ENCODE peak calls at places on chromosomes 11 and 22, in seven cellular contexts. One of them, this sample, is unnamed.

GRCh38 chr11:560305-561147 is at the start of the genes LMNTD2 and RASSF7:
- DNase-seq in H1: peak
- DNase-seq in HepG2: peak
- DNase-seq in K562: peak
- DNase-seq in GM12892: peak
- DNase-seq in SK-N-SH: peak
- DNase-seq in GM12878: peak
- DNase-seq in this sample: peak

GRCh38 chr22:30020511-30020910 is 59.8 kb upstream of the HORMAD2 start:
- DNase-seq in H1: no peak
- DNase-seq in HepG2: no peak
- DNase-seq in K562: no peak
- DNase-seq in GM12892: no peak
- DNase-seq in SK-N-SH: no peak
- DNase-seq in GM12878: no peak
- DNase-seq in this sample: no peak

GRCh38 chr11:118618991-118619375 is 11.6 kb downstream of the PHLDB1 start:
- DNase-seq in H1: no peak
- DNase-seq in HepG2: no peak
- DNase-seq in K562: no peak
- DNase-seq in GM12892: no peak
- DNase-seq in SK-N-SH: no peak
- DNase-seq in GM12878: no peak
- DNase-seq in this sample: no peak

GRCh38 chr11:100833276-100833675 is 146.2 kb downstream of the ARHGAP42 start:
- DNase-seq in H1: no peak
- DNase-seq in HepG2: no peak
- DNase-seq in K562: no peak
- DNase-seq in GM12892: no peak
- DNase-seq in SK-N-SH: no peak
- DNase-seq in GM12878: no peak
- DNase-seq in this sample: no peak

GRCh38 chr22:29635734-29636357 is 32.4 kb downstream of the NF2 start:
- DNase-seq in H1: no peak
- DNase-seq in HepG2: peak
- DNase-seq in K562: peak
- DNase-seq in GM12892: no peak
- DNase-seq in SK-N-SH: peak
- DNase-seq in GM12878: peak
- DNase-seq in this sample: no peak

GRCh38 chr11:19962795-19963163 is 197.5 kb downstream of the DBX1 start:
- DNase-seq in H1: no peak
- DNase-seq in HepG2: no peak
- DNase-seq in K562: no peak
- DNase-seq in GM12892: no peak
- DNase-seq in SK-N-SH: no peak
- DNase-seq in GM12878: no peak
- DNase-seq in this sample: no peak

GRCh38 chr11:64571410-64572091 is 19.5 kb upstream of the SLC22A12 start:
- DNase-seq in H1: no peak
- DNase-seq in HepG2: peak
- DNase-seq in K562: peak
- DNase-seq in GM12892: no peak
- DNase-seq in SK-N-SH: no peak
- DNase-seq in GM12878: no peak
- DNase-seq in this sample: no peak

GRCh38 chr11:17257200-17257599 is 19.3 kb upstream of the NUCB2 start:
- DNase-seq in H1: no peak
- DNase-seq in HepG2: no peak
- DNase-seq in K562: peak
- DNase-seq in GM12892: no peak
- DNase-seq in SK-N-SH: no peak
- DNase-seq in GM12878: no peak
- DNase-seq in this sample: no peak

DNA sequence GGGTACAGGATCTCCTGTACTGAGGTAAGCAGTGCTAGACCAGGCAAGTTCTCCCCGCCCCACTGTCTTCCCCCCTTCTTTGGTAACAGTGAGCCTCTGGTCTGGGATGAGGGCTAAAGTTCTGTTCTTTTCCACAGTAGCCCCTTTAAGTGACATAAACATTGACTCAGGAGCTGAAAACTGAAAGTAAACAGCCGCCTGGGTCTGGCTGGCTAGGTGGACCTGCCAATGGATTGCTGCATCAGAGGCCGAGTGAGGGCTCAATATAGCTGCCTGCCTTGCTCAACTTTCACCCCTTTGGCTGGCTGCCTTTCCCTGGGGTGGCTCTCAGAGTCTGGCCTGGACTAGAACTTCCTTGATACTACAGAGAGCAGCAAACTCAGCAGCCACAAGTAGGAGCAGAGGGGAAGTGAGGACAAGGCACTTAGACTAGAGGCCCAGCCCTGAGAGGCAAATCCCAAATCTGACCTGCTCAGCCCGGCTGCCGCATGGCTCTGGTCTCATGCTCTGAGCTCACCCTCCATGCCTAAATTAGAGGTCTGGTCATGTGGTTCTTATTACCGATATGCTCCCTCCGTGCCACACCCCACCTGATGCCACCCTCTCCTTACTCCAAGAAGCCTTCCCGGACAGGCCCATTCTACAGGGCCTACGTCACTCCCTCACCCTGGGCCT is 9.6 kb upstream of the UCP3 start:
- DNase-seq in H1: no peak
- DNase-seq in HepG2: peak
- DNase-seq in K562: no peak
- DNase-seq in GM12892: no peak
- DNase-seq in SK-N-SH: no peak
- DNase-seq in GM12878: no peak
- DNase-seq in this sample: no peak
- TF ChIP-seq TAF1 in H1: no peak
- TF ChIP-seq TAF1 in HepG2: peak
- TF ChIP-seq TAF1 in K562: no peak
- TF ChIP-seq TAF1 in GM12892: no peak
- TF ChIP-seq TAF1 in SK-N-SH: no peak
- TF ChIP-seq TAF1 in GM12878: no peak
- TF ChIP-seq TAF1 in this sample: no peak

GRCh38 chr22:50123119-50123518 is 33.3 kb downstream of the MOV10L1 start:
- DNase-seq in H1: no peak
- DNase-seq in HepG2: no peak
- DNase-seq in K562: no peak
- DNase-seq in GM12892: no peak
- DNase-seq in SK-N-SH: no peak
- DNase-seq in GM12878: no peak
- DNase-seq in this sample: no peak
- TF ChIP-seq TAF1 in H1: no peak
- TF ChIP-seq TAF1 in HepG2: no peak
- TF ChIP-seq TAF1 in K562: no peak
- TF ChIP-seq TAF1 in GM12892: no peak
- TF ChIP-seq TAF1 in SK-N-SH: no peak
- TF ChIP-seq TAF1 in GM12878: no peak
- TF ChIP-seq TAF1 in this sample: no peak

GRCh38 chr22:38402204-38402603 is 52.8 kb downstream of the KCNJ4 start:
- DNase-seq in H1: no peak
- DNase-seq in HepG2: no peak
- DNase-seq in K562: no peak
- DNase-seq in GM12892: no peak
- DNase-seq in SK-N-SH: no peak
- DNase-seq in GM12878: no peak
- DNase-seq in this sample: no peak
- TF ChIP-seq TAF1 in H1: no peak
- TF ChIP-seq TAF1 in HepG2: no peak
- TF ChIP-seq TAF1 in K562: no peak
- TF ChIP-seq TAF1 in GM12892: no peak
- TF ChIP-seq TAF1 in SK-N-SH: no peak
- TF ChIP-seq TAF1 in GM12878: no peak
- TF ChIP-seq TAF1 in this sample: no peak

GRCh38 chr22:35231585-35232084 is 25.7 kb upstream of the HMGXB4 start:
- DNase-seq in H1: peak
- DNase-seq in HepG2: peak
- DNase-seq in K562: peak
- DNase-seq in GM12892: peak
- DNase-seq in SK-N-SH: peak
- DNase-seq in GM12878: peak
- DNase-seq in this sample: peak
- TF ChIP-seq TAF1 in H1: no peak
- TF ChIP-seq TAF1 in HepG2: no peak
- TF ChIP-seq TAF1 in K562: no peak
- TF ChIP-seq TAF1 in GM12892: no peak
- TF ChIP-seq TAF1 in SK-N-SH: no peak
- TF ChIP-seq TAF1 in GM12878: no peak
- TF ChIP-seq TAF1 in this sample: no peak

GRCh38 chr11:12099132-12099873 is 11.1 kb upstream of the MICAL2 start:
- DNase-seq in H1: no peak
- DNase-seq in HepG2: no peak
- DNase-seq in K562: no peak
- DNase-seq in GM12892: no peak
- DNase-seq in SK-N-SH: no peak
- DNase-seq in GM12878: no peak
- DNase-seq in this sample: no peak
- TF ChIP-seq TAF1 in H1: no peak
- TF ChIP-seq TAF1 in HepG2: no peak
- TF ChIP-seq TAF1 in K562: no peak
- TF ChIP-seq TAF1 in GM12892: no peak
- TF ChIP-seq TAF1 in SK-N-SH: no peak
- TF ChIP-seq TAF1 in GM12878: no peak
- TF ChIP-seq TAF1 in this sample: no peak

GRCh38 chr11:12285811-12286222 is 91.6 kb upstream of the PARVA start:
- DNase-seq in H1: peak
- DNase-seq in HepG2: no peak
- DNase-seq in K562: no peak
- DNase-seq in GM12892: no peak
- DNase-seq in SK-N-SH: peak
- DNase-seq in GM12878: no peak
- DNase-seq in this sample: no peak

GRCh38 chr11:12285106-12285505 is 92.3 kb upstream of the PARVA start:
- DNase-seq in H1: no peak
- DNase-seq in HepG2: no peak
- DNase-seq in K562: no peak
- DNase-seq in GM12892: no peak
- DNase-seq in SK-N-SH: no peak
- DNase-seq in GM12878: no peak
- DNase-seq in this sample: no peak

GRCh38 chr11:12282676-12283075 is 94.7 kb upstream of the PARVA start:
- DNase-seq in H1: no peak
- DNase-seq in HepG2: no peak
- DNase-seq in K562: no peak
- DNase-seq in GM12892: no peak
- DNase-seq in SK-N-SH: no peak
- DNase-seq in GM12878: no peak
- DNase-seq in this sample: no peak

GRCh38 chr11:12286606-12287005 is 90.8 kb upstream of the PARVA start:
- DNase-seq in H1: no peak
- DNase-seq in HepG2: no peak
- DNase-seq in K562: no peak
- DNase-seq in GM12892: no peak
- DNase-seq in SK-N-SH: no peak
- DNase-seq in GM12878: no peak
- DNase-seq in this sample: no peak

DNA sequence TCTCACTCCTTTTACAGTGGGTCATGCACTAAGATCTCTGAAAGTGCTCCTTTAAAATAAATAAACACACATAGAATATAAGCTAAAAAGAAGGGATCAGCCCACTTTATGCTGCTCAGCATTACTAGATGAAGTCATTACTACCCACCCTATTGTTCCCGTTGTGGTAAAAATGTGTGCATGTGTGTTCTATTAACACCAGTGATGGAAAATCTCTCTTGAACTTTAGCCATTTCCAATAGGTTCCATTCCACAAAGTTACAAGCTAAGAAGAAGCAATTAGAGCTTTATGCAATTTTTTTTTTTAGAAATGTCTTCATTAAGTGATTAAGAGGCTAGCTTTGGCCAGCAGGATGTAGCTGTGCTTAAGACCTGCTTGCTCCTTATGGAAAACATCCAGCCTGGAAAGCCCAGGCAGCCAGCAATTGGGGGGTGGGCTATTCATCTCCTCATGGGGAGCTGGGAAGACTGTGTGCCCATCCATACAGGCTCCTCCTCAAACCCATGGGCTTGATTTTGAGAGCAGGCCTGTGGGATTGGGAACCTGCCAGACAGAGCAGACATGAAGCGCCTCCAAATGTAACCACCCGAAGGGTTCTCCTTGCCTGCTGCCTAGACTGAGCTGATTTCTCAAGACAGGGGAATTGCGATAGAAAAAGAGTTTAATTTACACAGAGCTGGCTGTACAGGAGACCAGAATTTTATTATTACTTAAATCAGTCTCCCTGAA is 92.9 kb upstream of the PARVA start:
- DNase-seq in H1: peak
- DNase-seq in HepG2: no peak
- DNase-seq in K562: no peak
- DNase-seq in GM12892: no peak
- DNase-seq in SK-N-SH: peak
- DNase-seq in GM12878: no peak
- DNase-seq in this sample: no peak
- TF ChIP-seq TAF1 in H1: no peak
- TF ChIP-seq TAF1 in HepG2: no peak
- TF ChIP-seq TAF1 in K562: no peak
- TF ChIP-seq TAF1 in GM12892: no peak
- TF ChIP-seq TAF1 in SK-N-SH: no peak
- TF ChIP-seq TAF1 in GM12878: no peak
- TF ChIP-seq TAF1 in this sample: no peak

GRCh38 chr22:40452730-40453487 is 82.5 kb downstream of the SGSM3 start:
- DNase-seq in H1: no peak
- DNase-seq in HepG2: no peak
- DNase-seq in K562: no peak
- DNase-seq in GM12892: no peak
- DNase-seq in SK-N-SH: no peak
- DNase-seq in GM12878: no peak
- DNase-seq in this sample: no peak
- TF ChIP-seq TAF1 in H1: no peak
- TF ChIP-seq TAF1 in HepG2: no peak
- TF ChIP-seq TAF1 in K562: no peak
- TF ChIP-seq TAF1 in GM12892: no peak
- TF ChIP-seq TAF1 in SK-N-SH: no peak
- TF ChIP-seq TAF1 in GM12878: no peak
- TF ChIP-seq TAF1 in this sample: no peak

GRCh38 chr11:79472736-79473536 is 32.1 kb upstream of the TENM4 start:
- DNase-seq in H1: peak
- DNase-seq in HepG2: no peak
- DNase-seq in K562: no peak
- DNase-seq in GM12892: no peak
- DNase-seq in SK-N-SH: no peak
- DNase-seq in GM12878: no peak
- DNase-seq in this sample: no peak
- TF ChIP-seq TAF1 in H1: peak
- TF ChIP-seq TAF1 in HepG2: no peak
- TF ChIP-seq TAF1 in K562: no peak
- TF ChIP-seq TAF1 in GM12892: no peak
- TF ChIP-seq TAF1 in SK-N-SH: no peak
- TF ChIP-seq TAF1 in GM12878: no peak
- TF ChIP-seq TAF1 in this sample: no peak

DNA sequence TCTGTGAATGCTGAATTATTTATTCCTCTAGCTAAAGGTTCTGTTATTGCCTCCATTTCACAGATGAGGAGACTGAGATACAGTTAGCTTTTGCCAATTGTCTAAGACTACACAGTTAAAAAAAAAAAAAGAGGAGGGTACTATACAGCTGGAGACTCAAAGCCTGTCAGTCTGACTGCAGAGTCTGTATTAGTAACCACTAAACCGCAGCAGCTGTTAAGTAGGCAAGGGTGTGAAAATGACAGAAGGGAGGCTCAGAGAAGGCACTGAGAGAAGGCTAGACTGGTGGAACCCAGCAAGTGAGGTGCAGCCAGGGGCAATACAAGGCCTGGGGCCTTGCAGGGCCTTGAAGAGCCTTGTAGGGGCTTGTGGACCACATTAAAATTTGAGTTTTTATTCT is 181.2 kb downstream of the CSNK2A3 start:
- DNase-seq in H1: no peak
- DNase-seq in HepG2: no peak
- DNase-seq in K562: no peak
- DNase-seq in GM12892: no peak
- DNase-seq in SK-N-SH: no peak
- DNase-seq in GM12878: peak
- DNase-seq in this sample: no peak
- TF ChIP-seq TAF1 in H1: no peak
- TF ChIP-seq TAF1 in HepG2: no peak
- TF ChIP-seq TAF1 in K562: no peak
- TF ChIP-seq TAF1 in GM12892: no peak
- TF ChIP-seq TAF1 in SK-N-SH: no peak
- TF ChIP-seq TAF1 in GM12878: no peak
- TF ChIP-seq TAF1 in this sample: no peak